ENCODE peak calls at places on chromosomes 6 and 20, in eight cellular contexts. A is T-helper 9 cell, E is LoVo, N is mucosa of descending colon, F is GM03348, I is astrocyte, O is left cardiac atrium, X is AG20443. G is an unnamed sample.

GRCh38 chr6:146336200-146336599 is 207.4 kb upstream of the RAB32 start:
- DNase-seq in A (no peak), E (no peak), N (no peak), F (no peak), I (peak), O (no peak), X (no peak), G (peak)

GRCh38 chr6:44332585-44332984 is 9.9 kb upstream of the SPATS1 start:
- DNase-seq in A (no peak), E (no peak), N (no peak), F (no peak), I (peak), O (no peak), X (no peak), G (no peak)

GRCh38 chr6:29631860-29632731 is 887 bp downstream of the GABBR1 start:
- DNase-seq in A (peak), E (peak), N (peak), F (peak), I (peak), O (peak), X (peak), G (peak)

GRCh38 chr6:123803862-123804681 is at the start of gene NKAIN2:
- DNase-seq in A (no peak), E (no peak), N (peak), F (no peak), I (no peak), O (peak), X (peak), G (peak)

GRCh38 chr6:118881440-118882313 is 12.3 kb upstream of the ASF1A start:
- DNase-seq in A (no peak), E (no peak), N (no peak), F (no peak), I (no peak), O (no peak), X (no peak), G (no peak)

GRCh38 chr6:167750956-167751358 is 75.8 kb upstream of the AFDN start:
- DNase-seq in A (no peak), E (peak), N (peak), F (no peak), I (no peak), O (peak), X (no peak), G (no peak)

GRCh38 chr20:62533591-62534495 is 58.0 kb upstream of the GATA5 start:
- DNase-seq in A (no peak), E (no peak), N (no peak), F (no peak), I (no peak), O (no peak), X (no peak), G (no peak)

GRCh38 chr6:15444081-15444731 is 198.3 kb downstream of the JARID2 start:
- DNase-seq in A (no peak), E (no peak), N (no peak), F (no peak), I (no peak), O (no peak), X (no peak), G (no peak)

GRCh38 chr20:25514747-25515340 is 70.5 kb downstream of the NINL start:
- DNase-seq in A (no peak), E (no peak), N (no peak), F (no peak), I (no peak), O (no peak), X (no peak), G (no peak)